ENCODE peak calls at places on chromosomes 3 and 15, in ten cellular contexts. I, D, M, U, E, L, H, O, Y and A are unnamed samples.
A peak's percentile ranks its signal among the peaks of the same experiment; 100 is the strongest.

GRCh38 chr3:12773724-12774105 is 14.7 kb upstream of the TMEM40 start:
- DNase-seq in I (no peak), D (no peak), M (no peak), U (no peak), E (peak; percentile 20), L (no peak), H (no peak), O (no peak), Y (no peak), A (no peak)

GRCh38 chr15:59237854-59238252 is 31.2 kb downstream of the LDHAL6B start:
- DNase-seq in I (peak; percentile 16), D (no peak), M (no peak), U (peak; percentile 11), E (no peak), L (peak; percentile 40), H (no peak), O (peak; percentile 22), Y (no peak), A (no peak)

GRCh38 chr3:11605398-11605797 is 38.3 kb downstream of the VGLL4 start:
- DNase-seq in I (no peak), D (no peak), M (no peak), U (no peak), E (no peak), L (no peak), H (no peak), O (no peak), Y (no peak), A (no peak)

GRCh38 chr15:77513226-77513625 is 92.5 kb downstream of the HMG20A start:
- DNase-seq in I (no peak), D (no peak), M (no peak), U (no peak), E (no peak), L (no peak), H (no peak), O (no peak), Y (no peak), A (no peak)

GRCh38 chr15:93917181-93917580 is 314.2 kb upstream of the MCTP2 start:
- DNase-seq in I (no peak), D (no peak), M (no peak), U (no peak), E (no peak), L (no peak), H (no peak), O (no peak), Y (no peak), A (no peak)

GRCh38 chr3:184479426-184480126 is 82.0 kb upstream of the EPHB3 start:
- DNase-seq in I (no peak), D (no peak), M (no peak), U (no peak), E (no peak), L (no peak), H (no peak), O (no peak), Y (no peak), A (no peak)

GRCh38 chr3:160482796-160483195 is 33.2 kb upstream of the TRIM59 start:
- DNase-seq in I (no peak), D (no peak), M (no peak), U (no peak), E (no peak), L (no peak), H (no peak), O (no peak), Y (no peak), A (no peak)

GRCh38 chr3:39812537-39812936 is 3.1 kb downstream of the MYRIP start:
- DNase-seq in I (peak; percentile 32), D (no peak), M (no peak), U (peak; percentile 29), E (no peak), L (no peak), H (no peak), O (no peak), Y (no peak), A (peak; percentile 41)

GRCh38 chr15:31234815-31235214 is 91.8 kb upstream of the KLF13 start:
- DNase-seq in I (no peak), D (no peak), M (no peak), U (no peak), E (no peak), L (no peak), H (no peak), O (no peak), Y (no peak), A (no peak)

GRCh38 chr3:127722104-127722784 is 49.5 kb downstream of the ABTB1 start:
- DNase-seq in I (no peak), D (no peak), M (no peak), U (no peak), E (no peak), L (no peak), H (no peak), O (no peak), Y (no peak), A (no peak)

GRCh38 chr3:169865176-169865800 is 4.4 kb downstream of the LRRC31 start:
- DNase-seq in I (no peak), D (no peak), M (no peak), U (no peak), E (no peak), L (no peak), H (peak; percentile 1), O (peak; percentile 14), Y (peak; percentile 40), A (no peak)

GRCh38 chr3:37129871-37130270 is 44.5 kb downstream of the LRRFIP2 start:
- DNase-seq in I (peak; percentile 85), D (no peak), M (no peak), U (no peak), E (peak; percentile 46), L (no peak), H (no peak), O (no peak), Y (no peak), A (no peak)

GRCh38 chr3:30747771-30748281 is 141.4 kb downstream of the TGFBR2 start:
- DNase-seq in I (peak; percentile 74), D (peak; percentile 9), M (no peak), U (peak; percentile 67), E (peak; percentile 56), L (peak; percentile 83), H (no peak), O (no peak), Y (no peak), A (no peak)

GRCh38 chr3:120090422-120090821 is 3.8 kb downstream of the GSK3B start:
- DNase-seq in I (no peak), D (no peak), M (no peak), U (no peak), E (no peak), L (no peak), H (no peak), O (no peak), Y (no peak), A (no peak)

GRCh38 chr15:39616731-39617455 is 36.0 kb downstream of the THBS1 start:
- DNase-seq in I (peak; percentile 72), D (no peak), M (no peak), U (no peak), E (no peak), L (no peak), H (no peak), O (no peak), Y (no peak), A (no peak)